ENCODE peak calls at places on chromosome 21, in five cellular contexts. One of them, this sample, is unnamed.

GRCh38 chr21:33968082-33968997 is 52.7 kb upstream of the ATP5PO start:
- DNase-seq in CD8-positive, alpha-beta T cell: no peak
- DNase-seq in K562: peak; percentile 58
- DNase-seq in bronchial epithelial cell: peak; percentile 83
- DNase-seq in ovary: no peak
- DNase-seq in this sample: peak; percentile 56

GRCh38 chr21:41507521-41508414 is at the start of gene TMPRSS2:
- DNase-seq in K562: no peak
- DNase-seq in CD8-positive, alpha-beta T cell: no peak
- DNase-seq in bronchial epithelial cell: no peak
- DNase-seq in ovary: no peak
- DNase-seq in this sample: no peak

GRCh38 chr21:15793547-15794235 is 63.9 kb downstream of the USP25 start:
- DNase-seq in CD8-positive, alpha-beta T cell: no peak
- DNase-seq in bronchial epithelial cell: no peak
- DNase-seq in ovary: no peak
- DNase-seq in K562: no peak
- DNase-seq in this sample: no peak

GRCh38 chr21:34598931-34599400 is 15.9 kb downstream of the RCAN1 start:
- DNase-seq in ovary: no peak
- DNase-seq in CD8-positive, alpha-beta T cell: no peak
- DNase-seq in bronchial epithelial cell: peak; percentile 89
- DNase-seq in K562: no peak
- DNase-seq in this sample: no peak

GRCh38 chr21:35095859-35096291 is 46.8 kb upstream of the RUNX1 start:
- DNase-seq in bronchial epithelial cell: no peak
- DNase-seq in CD8-positive, alpha-beta T cell: no peak
- DNase-seq in ovary: no peak
- DNase-seq in K562: no peak
- DNase-seq in this sample: no peak

GRCh38 chr21:42006765-42007164 is 3.4 kb downstream of the ZBTB21 start:
- DNase-seq in bronchial epithelial cell: no peak
- DNase-seq in ovary: no peak
- DNase-seq in K562: no peak
- DNase-seq in CD8-positive, alpha-beta T cell: no peak
- DNase-seq in this sample: peak; percentile 9

GRCh38 chr21:33101300-33102005 is 31.5 kb downstream of the OLIG1 start:
- DNase-seq in bronchial epithelial cell: no peak
- DNase-seq in K562: no peak
- DNase-seq in CD8-positive, alpha-beta T cell: no peak
- DNase-seq in ovary: no peak
- DNase-seq in this sample: peak; percentile 13

GRCh38 chr21:33892853-33893252 is 22.8 kb downstream of the ATP5PO start:
- DNase-seq in K562: peak; percentile 55
- DNase-seq in CD8-positive, alpha-beta T cell: no peak
- DNase-seq in bronchial epithelial cell: no peak
- DNase-seq in ovary: no peak
- DNase-seq in this sample: peak; percentile 19

GRCh38 chr21:42195378-42196031 is 23.4 kb upstream of the ABCG1 start:
- DNase-seq in CD8-positive, alpha-beta T cell: no peak
- DNase-seq in ovary: no peak
- DNase-seq in K562: no peak
- DNase-seq in bronchial epithelial cell: peak; percentile 50
- DNase-seq in this sample: no peak

GRCh38 chr21:41759214-41759840 is 7.5 kb downstream of the RIPK4 start:
- DNase-seq in ovary: no peak
- DNase-seq in K562: no peak
- DNase-seq in bronchial epithelial cell: peak; percentile 39
- DNase-seq in CD8-positive, alpha-beta T cell: no peak
- DNase-seq in this sample: no peak

GRCh38 chr21:31052489-31053142 is 14.3 kb upstream of the KRTAP19-8 start:
- DNase-seq in CD8-positive, alpha-beta T cell: no peak
- DNase-seq in bronchial epithelial cell: no peak
- DNase-seq in ovary: no peak
- DNase-seq in K562: no peak
- DNase-seq in this sample: no peak

GRCh38 chr21:36113647-36114428 is 21.0 kb upstream of the CBR3 start:
- DNase-seq in ovary: no peak
- DNase-seq in CD8-positive, alpha-beta T cell: peak; percentile 62
- DNase-seq in bronchial epithelial cell: peak; percentile 66
- DNase-seq in K562: no peak
- DNase-seq in this sample: peak; percentile 24

GRCh38 chr21:41825216-41825615 is 53.9 kb downstream of the PRDM15 start:
- DNase-seq in CD8-positive, alpha-beta T cell: no peak
- DNase-seq in K562: no peak
- DNase-seq in bronchial epithelial cell: no peak
- DNase-seq in ovary: no peak
- DNase-seq in this sample: no peak

GRCh38 chr21:36700961-36701911 is 2.3 kb downstream of the SIM2 start:
- DNase-seq in bronchial epithelial cell: no peak
- DNase-seq in K562: no peak
- DNase-seq in CD8-positive, alpha-beta T cell: no peak
- DNase-seq in ovary: no peak
- DNase-seq in this sample: no peak

GRCh38 chr21:40334159-40334558 is 466.9 kb downstream of the PCP4 start:
- DNase-seq in K562: no peak
- DNase-seq in ovary: no peak
- DNase-seq in CD8-positive, alpha-beta T cell: no peak
- DNase-seq in bronchial epithelial cell: peak; percentile 2
- DNase-seq in this sample: no peak

GRCh38 chr21:45974073-45975016 is 7.2 kb upstream of the COL6A1 start:
- DNase-seq in CD8-positive, alpha-beta T cell: no peak
- DNase-seq in ovary: peak; percentile 69
- DNase-seq in bronchial epithelial cell: no peak
- DNase-seq in K562: peak; percentile 66
- DNase-seq in this sample: no peak

GRCh38 chr21:41425954-41426655 is at the start of gene MX1:
- DNase-seq in ovary: peak; percentile 79
- DNase-seq in bronchial epithelial cell: no peak
- DNase-seq in K562: no peak
- DNase-seq in CD8-positive, alpha-beta T cell: peak; percentile 89
- DNase-seq in this sample: peak; percentile 97

GRCh38 chr21:42839271-42840231 is 39.8 kb downstream of the WDR4 start:
- DNase-seq in bronchial epithelial cell: no peak
- DNase-seq in ovary: peak; percentile 5
- DNase-seq in CD8-positive, alpha-beta T cell: no peak
- DNase-seq in K562: peak; percentile 25
- DNase-seq in this sample: no peak

GRCh38 chr21:40634141-40634540 is 212.8 kb downstream of the DSCAM start:
- DNase-seq in K562: no peak
- DNase-seq in CD8-positive, alpha-beta T cell: no peak
- DNase-seq in ovary: no peak
- DNase-seq in bronchial epithelial cell: no peak
- DNase-seq in this sample: no peak

GRCh38 chr21:34029724-34030528 is 43.5 kb upstream of the MRPS6 start:
- DNase-seq in CD8-positive, alpha-beta T cell: peak; percentile 26
- DNase-seq in ovary: no peak
- DNase-seq in K562: peak; percentile 84
- DNase-seq in bronchial epithelial cell: peak; percentile 92
- DNase-seq in this sample: peak; percentile 89

GRCh38 chr21:42564561-42564971 is 50.9 kb downstream of the SLC37A1 start:
- DNase-seq in K562: no peak
- DNase-seq in CD8-positive, alpha-beta T cell: no peak
- DNase-seq in ovary: no peak
- DNase-seq in bronchial epithelial cell: no peak
- DNase-seq in this sample: no peak

GRCh38 chr21:19458295-19458694 is 1054.7 kb upstream of the TMPRSS15 start:
- DNase-seq in CD8-positive, alpha-beta T cell: no peak
- DNase-seq in ovary: no peak
- DNase-seq in K562: no peak
- DNase-seq in bronchial epithelial cell: no peak
- DNase-seq in this sample: peak; percentile 36

GRCh38 chr21:33685613-33686197 is 43.4 kb downstream of the ITSN1 start:
- DNase-seq in CD8-positive, alpha-beta T cell: no peak
- DNase-seq in K562: no peak
- DNase-seq in bronchial epithelial cell: peak; percentile 66
- DNase-seq in ovary: no peak
- DNase-seq in this sample: no peak

GRCh38 chr21:46040707-46041106 is 57.2 kb upstream of the COL6A2 start:
- DNase-seq in bronchial epithelial cell: no peak
- DNase-seq in K562: no peak
- DNase-seq in ovary: no peak
- DNase-seq in CD8-positive, alpha-beta T cell: no peak
- DNase-seq in this sample: no peak

GRCh38 chr21:41605934-41606285 is 98.0 kb upstream of the TMPRSS2 start:
- DNase-seq in ovary: no peak
- DNase-seq in K562: no peak
- DNase-seq in bronchial epithelial cell: no peak
- DNase-seq in CD8-positive, alpha-beta T cell: no peak
- DNase-seq in this sample: no peak

GRCh38 chr21:43585924-43586411 is 73.3 kb downstream of the HSF2BP start:
- DNase-seq in ovary: peak; percentile 72
- DNase-seq in CD8-positive, alpha-beta T cell: no peak
- DNase-seq in bronchial epithelial cell: peak; percentile 100
- DNase-seq in K562: no peak
- DNase-seq in this sample: no peak

GRCh38 chr21:44872568-44873355 is 728 bp downstream of the PTTG1IP start:
- DNase-seq in K562: no peak
- DNase-seq in CD8-positive, alpha-beta T cell: no peak
- DNase-seq in bronchial epithelial cell: no peak
- DNase-seq in ovary: peak; percentile 33
- DNase-seq in this sample: peak; percentile 36

GRCh38 chr21:44871576-44872265 is 1.8 kb downstream of the PTTG1IP start:
- DNase-seq in bronchial epithelial cell: peak; percentile 88
- DNase-seq in K562: no peak
- DNase-seq in CD8-positive, alpha-beta T cell: no peak
- DNase-seq in ovary: no peak
- DNase-seq in this sample: no peak

GRCh38 chr21:44870748-44871495 is 2.6 kb downstream of the PTTG1IP start:
- DNase-seq in bronchial epithelial cell: peak; percentile 39
- DNase-seq in K562: no peak
- DNase-seq in ovary: no peak
- DNase-seq in CD8-positive, alpha-beta T cell: peak; percentile 59
- DNase-seq in this sample: no peak

GRCh38 chr21:44873356-44874239 is at the start of gene PTTG1IP:
- DNase-seq in bronchial epithelial cell: peak; percentile 85
- DNase-seq in ovary: peak; percentile 99
- DNase-seq in K562: peak; percentile 100
- DNase-seq in CD8-positive, alpha-beta T cell: peak; percentile 98
- DNase-seq in this sample: peak; percentile 99

DNA sequence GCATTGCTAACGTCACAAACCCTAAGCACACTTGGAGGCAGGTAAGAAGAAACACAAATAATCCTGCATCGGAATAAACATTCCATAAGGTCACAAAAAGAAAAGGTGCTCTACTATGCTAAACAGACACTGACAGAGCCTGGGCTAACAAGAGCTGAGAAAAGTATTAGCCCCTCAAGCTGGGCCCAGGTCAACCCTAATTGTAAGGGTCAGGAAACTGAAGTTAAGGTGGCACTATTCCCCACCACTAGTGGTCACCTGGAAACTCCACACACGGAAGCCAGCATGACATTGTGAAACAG is 1.3 kb downstream of the PTTG1IP start:
- DNase-seq in bronchial epithelial cell: peak; percentile 25
- DNase-seq in CD8-positive, alpha-beta T cell: no peak
- DNase-seq in K562: no peak
- DNase-seq in ovary: no peak
- DNase-seq in this sample: no peak
- TF ChIP-seq CTCF in bronchial epithelial cell: peak; percentile 12
- TF ChIP-seq CTCF in CD8-positive, alpha-beta T cell: no peak
- TF ChIP-seq CTCF in K562: peak; percentile 27
- TF ChIP-seq CTCF in ovary: no peak
- TF ChIP-seq CTCF in this sample: no peak

DNA sequence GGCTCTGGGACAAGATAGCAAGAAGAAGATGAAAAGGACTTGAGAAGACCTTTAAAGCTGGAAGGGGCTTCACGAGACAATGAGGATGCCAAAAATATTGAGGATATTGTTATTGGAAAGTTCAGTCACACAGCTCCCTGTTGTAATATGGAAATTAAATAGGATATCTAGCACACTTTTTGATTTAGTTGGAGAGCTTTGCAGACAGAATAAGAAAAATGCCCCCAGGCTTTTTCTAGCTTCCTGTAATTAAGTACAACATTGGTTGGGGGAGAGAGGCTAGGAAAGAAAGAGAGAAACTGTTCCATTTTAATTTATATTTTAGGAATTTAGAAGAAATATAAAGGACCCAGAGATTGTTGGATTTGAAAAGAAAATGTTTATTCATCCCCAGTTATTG is 27.5 kb downstream of the RBM11 start:
- DNase-seq in K562: no peak
- DNase-seq in bronchial epithelial cell: no peak
- DNase-seq in CD8-positive, alpha-beta T cell: no peak
- DNase-seq in ovary: no peak
- DNase-seq in this sample: no peak
- H3K4me3 ChIP-seq in K562: no peak overlapping the region
- H3K4me3 ChIP-seq in bronchial epithelial cell: no peak overlapping the region
- H3K4me3 ChIP-seq in CD8-positive, alpha-beta T cell: no peak overlapping the region
- H3K4me3 ChIP-seq in ovary: no peak overlapping the region
- H3K4me3 ChIP-seq in this sample: no peak overlapping the region

DNA sequence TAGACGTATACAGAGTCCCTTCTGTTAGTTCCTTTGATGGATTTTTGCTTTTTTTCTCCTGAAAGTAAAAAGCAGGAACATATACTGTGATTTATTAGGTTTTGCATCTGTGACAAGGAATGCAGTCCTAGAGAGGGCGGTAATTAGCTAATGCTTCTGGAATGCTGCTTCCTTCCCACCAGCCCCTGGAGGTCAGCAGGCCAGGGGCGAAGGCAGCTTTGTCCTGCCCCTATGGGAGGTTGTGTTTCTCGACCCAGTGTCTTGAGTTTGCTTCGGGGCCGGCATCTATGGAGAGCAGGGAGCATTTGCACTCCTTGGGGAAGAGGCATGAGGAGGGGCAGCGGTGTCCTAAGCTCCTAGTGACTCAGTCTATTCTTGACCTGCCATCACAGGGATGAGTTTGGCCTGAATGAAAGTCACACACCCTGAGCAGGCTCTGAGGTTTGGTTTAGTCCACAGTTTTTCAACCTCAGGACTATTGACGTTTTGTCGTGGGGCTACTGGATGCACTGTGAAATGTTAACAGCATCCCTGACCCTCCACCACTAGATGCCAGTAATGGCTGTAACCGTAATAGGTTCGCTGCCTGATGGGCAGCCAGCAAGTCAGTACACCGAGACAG is 85.0 kb upstream of the KCNJ15 start:
- DNase-seq in CD8-positive, alpha-beta T cell: no peak
- DNase-seq in K562: no peak
- DNase-seq in ovary: no peak
- DNase-seq in bronchial epithelial cell: peak; percentile 55
- DNase-seq in this sample: no peak
- TF ChIP-seq CTCF in CD8-positive, alpha-beta T cell: no peak
- TF ChIP-seq CTCF in K562: no peak
- TF ChIP-seq CTCF in ovary: no peak
- TF ChIP-seq CTCF in bronchial epithelial cell: no peak
- TF ChIP-seq CTCF in this sample: peak; percentile 3

GRCh38 chr21:26843912-26844257 is 1.3 kb downstream of the ADAMTS1 start:
- DNase-seq in CD8-positive, alpha-beta T cell: no peak
- DNase-seq in K562: no peak
- DNase-seq in bronchial epithelial cell: peak; percentile 25
- DNase-seq in ovary: no peak
- DNase-seq in this sample: no peak

GRCh38 chr21:26842976-26843911 is 2.0 kb downstream of the ADAMTS1 start:
- DNase-seq in K562: no peak
- DNase-seq in CD8-positive, alpha-beta T cell: no peak
- DNase-seq in bronchial epithelial cell: peak; percentile 89
- DNase-seq in ovary: peak; percentile 92
- DNase-seq in this sample: no peak

GRCh38 chr21:26840912-26841311 is 4.3 kb downstream of the ADAMTS1 start:
- DNase-seq in CD8-positive, alpha-beta T cell: no peak
- DNase-seq in bronchial epithelial cell: peak; percentile 92
- DNase-seq in K562: no peak
- DNase-seq in ovary: peak; percentile 37
- DNase-seq in this sample: no peak

GRCh38 chr21:26840206-26840605 is 5.0 kb downstream of the ADAMTS1 start:
- DNase-seq in K562: no peak
- DNase-seq in CD8-positive, alpha-beta T cell: no peak
- DNase-seq in bronchial epithelial cell: no peak
- DNase-seq in ovary: no peak
- DNase-seq in this sample: no peak

GRCh38 chr21:26842300-26842699 is 2.9 kb downstream of the ADAMTS1 start:
- DNase-seq in CD8-positive, alpha-beta T cell: no peak
- DNase-seq in K562: no peak
- DNase-seq in ovary: no peak
- DNase-seq in bronchial epithelial cell: no peak
- DNase-seq in this sample: no peak
- H3K4me3 ChIP-seq in CD8-positive, alpha-beta T cell: no peak overlapping the region
- H3K4me3 ChIP-seq in K562: no peak overlapping the region
- H3K4me3 ChIP-seq in ovary: peak overlapping the region; percentile 87
- H3K4me3 ChIP-seq in bronchial epithelial cell: no peak overlapping the region
- H3K4me3 ChIP-seq in this sample: no peak overlapping the region